ENCODE peak calls at places on chromosomes 5 and 9, in ten cellular contexts. M is left lung, J is epithelial cell of esophagus, W is transverse colon, U is DND-41, E is BJ, Y is A549, I is gastrocnemius medialis, H is stomach, T is A673. O is an unnamed sample.

GRCh38 chr5:36878421-36879088 is 2.0 kb downstream of the NIPBL start:
- DNase-seq in M (no peak), J (peak; percentile 57), W (no peak), U (no peak), E (no peak), Y (no peak), I (no peak), H (no peak), T (peak; percentile 81), O (no peak)

GRCh38 chr9:131387394-131387793 is 6.5 kb upstream of the PRRC2B start:
- DNase-seq in M (no peak), J (no peak), W (no peak), U (no peak), E (no peak), Y (no peak), I (no peak), H (no peak), T (no peak), O (no peak)

GRCh38 chr9:126676102-126676684 is 62.5 kb downstream of the LMX1B start:
- DNase-seq in M (no peak), J (no peak), W (no peak), U (no peak), E (no peak), Y (no peak), I (no peak), H (no peak), T (no peak), O (no peak)

GRCh38 chr9:3857673-3858072 is 331.9 kb upstream of the RFX3 start:
- DNase-seq in M (no peak), J (peak; percentile 89), W (no peak), U (no peak), E (peak; percentile 62), Y (no peak), I (no peak), H (no peak), T (no peak), O (no peak)

GRCh38 chr9:116073826-116074225 is 79.8 kb upstream of the PAPPA start:
- DNase-seq in M (peak; percentile 39), J (peak; percentile 54), W (no peak), U (no peak), E (no peak), Y (no peak), I (no peak), H (no peak), T (no peak), O (peak; percentile 17)

GRCh38 chr5:113117543-113118110 is 141.0 kb downstream of the DCP2 start:
- DNase-seq in M (no peak), J (peak; percentile 85), W (no peak), U (no peak), E (no peak), Y (no peak), I (no peak), H (no peak), T (no peak), O (no peak)

GRCh38 chr9:73151653-73152382 is at the start of gene ANXA1:
- DNase-seq in M (no peak), J (peak; percentile 92), W (no peak), U (peak; percentile 37), E (peak; percentile 78), Y (peak; percentile 75), I (no peak), H (no peak), T (peak; percentile 81), O (no peak)

GRCh38 chr9:126334626-126335621 is 8.3 kb downstream of the MVB12B start:
- DNase-seq in M (no peak), J (no peak), W (no peak), U (no peak), E (no peak), Y (no peak), I (peak; percentile 80), H (no peak), T (no peak), O (no peak)

GRCh38 chr5:32600057-32600622 is 14.8 kb downstream of the SUB1 start:
- DNase-seq in M (no peak), J (peak; percentile 50), W (no peak), U (no peak), E (peak; percentile 65), Y (no peak), I (no peak), H (no peak), T (no peak), O (no peak)

GRCh38 chr9:69444021-69444420 is 119.0 kb downstream of the ENTREP1 start:
- DNase-seq in M (no peak), J (peak; percentile 55), W (no peak), U (no peak), E (peak; percentile 69), Y (no peak), I (no peak), H (no peak), T (peak; percentile 42), O (no peak)

GRCh38 chr9:14221558-14221957 is 92.4 kb downstream of the NFIB start:
- DNase-seq in M (no peak), J (peak; percentile 86), W (no peak), U (no peak), E (peak; percentile 1), Y (peak; percentile 65), I (no peak), H (no peak), T (peak; percentile 63), O (no peak)

GRCh38 chr9:89387970-89388867 is 69.9 kb downstream of the SECISBP2 start:
- DNase-seq in M (peak; percentile 76), J (peak; percentile 81), W (peak; percentile 37), U (no peak), E (peak; percentile 77), Y (no peak), I (peak; percentile 85), H (peak; percentile 42), T (peak; percentile 35), O (peak; percentile 75)

GRCh38 chr5:143976055-143976454 is 164.1 kb downstream of the HMHB1 start:
- DNase-seq in M (no peak), J (peak; percentile 32), W (no peak), U (no peak), E (no peak), Y (no peak), I (no peak), H (no peak), T (no peak), O (no peak)

GRCh38 chr9:90441814-90442213 is 200.8 kb downstream of the DIRAS2 start:
- DNase-seq in M (peak; percentile 37), J (peak; percentile 22), W (no peak), U (no peak), E (no peak), Y (peak; percentile 41), I (no peak), H (no peak), T (no peak), O (no peak)

GRCh38 chr5:145946112-145946861 is 9.9 kb downstream of the SH3RF2 start:
- DNase-seq in M (no peak), J (peak; percentile 89), W (no peak), U (no peak), E (peak; percentile 77), Y (peak; percentile 41), I (no peak), H (no peak), T (peak; percentile 60), O (no peak)
- H3K4me3 ChIP-seq in M (no peak overlapping the region), J (no peak overlapping the region), W (no peak overlapping the region), U (no peak overlapping the region), E (no peak overlapping the region), Y (no peak overlapping the region), I (no peak overlapping the region), H (no peak overlapping the region), T (no peak overlapping the region), O (no peak overlapping the region)

DNA sequence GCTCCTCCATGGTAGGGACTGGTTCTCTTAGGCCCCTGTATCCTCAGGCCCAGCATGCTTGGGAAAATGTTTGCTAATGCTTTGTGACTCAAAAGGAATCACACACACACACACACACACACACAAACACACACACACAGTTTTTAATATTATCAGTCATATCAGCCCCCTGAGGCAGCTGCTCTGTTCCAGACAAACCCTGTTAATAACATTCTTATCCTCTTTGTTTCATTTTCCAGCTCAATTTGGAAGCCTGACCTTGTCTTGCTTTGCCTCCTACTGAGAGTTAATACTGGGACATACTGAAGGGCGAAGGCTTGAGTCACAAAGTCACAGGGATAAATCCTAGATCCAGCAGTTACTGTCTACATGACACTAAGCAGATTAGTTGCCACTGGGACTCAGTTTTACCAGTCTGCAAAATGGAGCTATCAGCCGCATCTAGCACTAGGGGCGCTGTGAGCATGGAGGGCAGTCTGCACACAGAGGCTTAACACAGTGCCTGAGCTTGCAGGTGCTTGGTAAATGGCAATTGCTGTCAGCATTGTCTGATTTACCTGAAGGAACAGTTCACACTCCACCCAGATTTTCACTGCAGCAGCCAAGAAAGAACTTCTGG is 37.1 kb upstream of the KCNMB1 start:
- DNase-seq in M (no peak), J (no peak), W (no peak), U (peak; percentile 12), E (no peak), Y (no peak), I (no peak), H (no peak), T (no peak), O (no peak)
- TF ChIP-seq CTCF in M (no peak), J (no peak), W (no peak), U (peak; percentile 24), E (no peak), Y (no peak), I (no peak), H (no peak), T (peak; percentile 18), O (no peak)

GRCh38 chr5:132456553-132457361 is 33.8 kb downstream of the IRF1 start:
- DNase-seq in M (peak; percentile 82), J (peak; percentile 44), W (peak; percentile 78), U (peak; percentile 78), E (no peak), Y (no peak), I (peak; percentile 41), H (peak; percentile 62), T (peak; percentile 30), O (no peak)
- H3K4me3 ChIP-seq in M (no peak overlapping the region), J (no peak overlapping the region), W (no peak overlapping the region), U (no peak overlapping the region), E (no peak overlapping the region), Y (no peak overlapping the region), I (no peak overlapping the region), H (no peak overlapping the region), T (no peak overlapping the region), O (no peak overlapping the region)

GRCh38 chr5:95281211-95281610 is 3.7 kb downstream of the MCTP1 start:
- DNase-seq in M (no peak), J (peak; percentile 36), W (no peak), U (no peak), E (no peak), Y (no peak), I (no peak), H (no peak), T (peak; percentile 2), O (no peak)

GRCh38 chr5:95284512-95285405 is at the start of gene MCTP1:
- DNase-seq in M (peak; percentile 42), J (peak; percentile 22), W (no peak), U (no peak), E (no peak), Y (peak; percentile 19), I (no peak), H (peak; percentile 32), T (peak; percentile 58), O (no peak)

GRCh38 chr5:95283022-95283615 is 1.8 kb downstream of the MCTP1 start:
- DNase-seq in M (no peak), J (no peak), W (no peak), U (no peak), E (no peak), Y (no peak), I (no peak), H (no peak), T (peak; percentile 2), O (no peak)

GRCh38 chr5:95285406-95285761 is 490 bp upstream of the MCTP1 start:
- DNase-seq in M (no peak), J (peak; percentile 3), W (no peak), U (no peak), E (no peak), Y (no peak), I (no peak), H (no peak), T (peak; percentile 7), O (no peak)

GRCh38 chr5:95283761-95284511 is 958 bp downstream of the MCTP1 start:
- DNase-seq in M (peak; percentile 55), J (peak; percentile 38), W (peak; percentile 14), U (no peak), E (no peak), Y (peak; percentile 37), I (no peak), H (peak; percentile 53), T (peak; percentile 52), O (no peak)
- TF ChIP-seq CTCF in M (no peak), J (peak; percentile 21), W (no peak), U (no peak), E (peak; percentile 48), Y (peak; percentile 58), I (no peak), H (no peak), T (peak; percentile 68), O (no peak)